ENCODE peak calls at places on chromosome 6, in eight cellular contexts. U, O, S, X, T, P, L and H are unnamed samples.
A peak's percentile ranks its signal among the peaks of the same experiment; 100 is the strongest.

GRCh38 chr6:44022296-44022661 is 105.0 kb downstream of the MRPL14 start:
- DNase-seq in U (no peak), O (peak; percentile 68), S (no peak), X (no peak), T (no peak), P (peak; percentile 23), L (no peak), H (no peak)

GRCh38 chr6:97524846-97525245 is 241.8 kb upstream of the MMS22L start:
- DNase-seq in U (no peak), O (no peak), S (no peak), X (no peak), T (peak; percentile 75), P (no peak), L (peak; percentile 75), H (no peak)

GRCh38 chr6:127868338-127868737 is 32.5 kb downstream of the THEMIS start:
- DNase-seq in U (no peak), O (peak; percentile 57), S (no peak), X (no peak), T (no peak), P (no peak), L (no peak), H (no peak)

GRCh38 chr6:110826236-110827129 is 11.2 kb upstream of the CDK19 start:
- DNase-seq in U (no peak), O (peak; percentile 56), S (peak; percentile 9), X (no peak), T (no peak), P (no peak), L (no peak), H (no peak)

GRCh38 chr6:17831135-17831534 is 124.4 kb upstream of the NUP153 start:
- DNase-seq in U (no peak), O (peak; percentile 70), S (peak; percentile 84), X (no peak), T (no peak), P (no peak), L (no peak), H (no peak)

GRCh38 chr6:45478235-45478634 is 100.5 kb upstream of the SUPT3H start:
- DNase-seq in U (no peak), O (peak; percentile 61), S (peak; percentile 25), X (no peak), T (no peak), P (no peak), L (no peak), H (no peak)

GRCh38 chr6:168546730-168547129 is 105.7 kb downstream of the SMOC2 start:
- DNase-seq in U (no peak), O (no peak), S (no peak), X (no peak), T (no peak), P (no peak), L (no peak), H (no peak)

GRCh38 chr6:100512203-100512862 is 47.6 kb upstream of the SIM1 start:
- DNase-seq in U (no peak), O (peak; percentile 33), S (peak; percentile 22), X (no peak), T (no peak), P (no peak), L (no peak), H (peak; percentile 56)